ENCODE peak calls at places on chromosome 16, in ten cellular contexts. X is tibial artery, P is ascending aorta, R is heart right ventricle, J is gastrocnemius medialis, Z is heart left ventricle, D is PC-9, L is neural progenitor cell, G is mammary epithelial cell, C is DND-41. N is an unnamed sample.

GRCh38 chr16:14407786-14408399 is 222.2 kb downstream of the PARN start:
- DNase-seq in X (no peak), P (no peak), R (no peak), J (no peak), Z (no peak), D (no peak), L (no peak), G (no peak), C (no peak), N (no peak)

GRCh38 chr16:67000384-67001158 is 12.2 kb downstream of the CES4A start:
- DNase-seq in X (peak; percentile 55), P (peak; percentile 83), R (peak; percentile 51), J (peak; percentile 74), Z (peak; percentile 61), D (no peak), L (peak; percentile 80), G (no peak), C (peak; percentile 56), N (peak; percentile 59)

GRCh38 chr16:49575352-49576172 is 202.0 kb downstream of the C16orf78 start:
- DNase-seq in X (peak; percentile 60), P (peak; percentile 70), R (no peak), J (peak; percentile 40), Z (peak; percentile 73), D (no peak), L (no peak), G (no peak), C (no peak), N (peak; percentile 73)

GRCh38 chr16:23514381-23515152 is 4.3 kb upstream of the GGA2 start:
- DNase-seq in X (no peak), P (no peak), R (no peak), J (no peak), Z (no peak), D (no peak), L (no peak), G (no peak), C (peak; percentile 29), N (no peak)

GRCh38 chr16:19168173-19169080 is at the start of gene SYT17:
- DNase-seq in X (no peak), P (no peak), R (peak; percentile 43), J (no peak), Z (peak; percentile 56), D (no peak), L (peak; percentile 68), G (no peak), C (no peak), N (peak; percentile 22)

GRCh38 chr16:82633964-82634600 is 7.3 kb downstream of the CDH13 start:
- DNase-seq in X (no peak), P (peak; percentile 77), R (peak; percentile 42), J (peak; percentile 75), Z (peak; percentile 47), D (no peak), L (no peak), G (peak; percentile 94), C (no peak), N (no peak)

GRCh38 chr16:85687651-85688471 is 893 bp downstream of the GINS2 start:
- DNase-seq in X (no peak), P (no peak), R (no peak), J (no peak), Z (no peak), D (no peak), L (no peak), G (no peak), C (peak; percentile 36), N (peak; percentile 46)

GRCh38 chr16:48383877-48384304 is 1.3 kb downstream of the SIAH1 start:
- DNase-seq in X (no peak), P (peak; percentile 65), R (no peak), J (no peak), Z (no peak), D (peak; percentile 44), L (no peak), G (peak; percentile 48), C (peak; percentile 23), N (peak; percentile 18)

DNA sequence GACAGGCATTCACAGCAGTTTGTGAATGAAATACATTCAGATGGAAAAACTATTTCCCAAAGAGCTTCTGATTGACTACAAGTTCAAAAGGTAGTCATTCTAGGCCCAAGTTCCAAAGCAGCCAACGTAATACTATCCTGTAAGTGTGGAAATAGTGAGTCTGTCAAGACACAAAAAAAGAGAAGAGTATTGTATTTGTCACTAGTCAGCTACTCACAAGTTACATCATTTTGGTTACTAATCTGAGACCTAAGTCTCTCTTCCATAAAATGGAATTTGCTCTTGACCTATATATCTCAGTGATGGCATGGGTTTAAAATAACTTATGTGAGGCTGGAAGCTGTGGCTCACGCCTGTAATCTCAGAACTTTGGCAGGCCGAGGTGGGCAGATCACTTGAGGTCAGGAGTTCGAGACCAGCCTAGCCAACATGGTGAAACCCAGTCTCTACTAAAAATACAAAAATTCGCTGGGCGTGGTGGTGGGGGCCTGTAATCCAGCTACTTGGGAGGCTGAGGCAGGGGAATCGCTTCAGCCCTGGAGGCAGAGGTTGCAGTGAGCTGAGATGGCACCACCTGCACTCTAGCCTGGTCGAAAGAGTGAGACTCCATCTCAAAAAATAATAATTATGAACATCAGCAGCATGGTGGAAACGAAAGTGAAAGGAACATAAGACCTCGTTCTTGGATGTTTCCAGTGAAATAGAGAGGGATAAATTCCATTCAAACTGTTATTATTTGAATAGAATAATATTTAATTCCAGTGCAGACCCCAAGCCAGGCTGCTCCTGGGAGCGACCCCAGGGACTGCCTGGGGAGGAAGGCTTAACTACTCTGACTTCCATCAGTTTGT is 2.9 kb downstream of the CMC2 start:
- DNase-seq in X (no peak), P (no peak), R (no peak), J (peak; percentile 48), Z (no peak), D (no peak), L (no peak), G (peak; percentile 3), C (peak; percentile 39), N (no peak)
- H3K4me3 ChIP-seq in X (peak overlapping the region; percentile 8), P (peak overlapping the region; percentile 26), R (peak overlapping the region; percentile 98), J (no peak overlapping the region), Z (peak overlapping the region; percentile 65), D (no peak overlapping the region), L (no peak overlapping the region), G (peak overlapping the region; percentile 12), C (peak overlapping the region; percentile 32), N (peak overlapping the region; percentile 94)

GRCh38 chr16:47063011-47063724 is 80.6 kb downstream of the NETO2 start:
- DNase-seq in X (no peak), P (no peak), R (no peak), J (no peak), Z (no peak), D (no peak), L (no peak), G (no peak), C (no peak), N (no peak)

GRCh38 chr16:47061204-47061603 is 82.5 kb downstream of the NETO2 start:
- DNase-seq in X (no peak), P (no peak), R (no peak), J (no peak), Z (no peak), D (no peak), L (peak; percentile 59), G (no peak), C (no peak), N (no peak)

GRCh38 chr16:47067203-47067602 is 76.5 kb downstream of the NETO2 start:
- DNase-seq in X (no peak), P (no peak), R (no peak), J (no peak), Z (no peak), D (no peak), L (no peak), G (no peak), C (no peak), N (no peak)

GRCh38 chr16:47065766-47066688 is 77.7 kb downstream of the NETO2 start:
- DNase-seq in X (no peak), P (no peak), R (no peak), J (no peak), Z (no peak), D (no peak), L (peak; percentile 28), G (no peak), C (no peak), N (no peak)

DNA sequence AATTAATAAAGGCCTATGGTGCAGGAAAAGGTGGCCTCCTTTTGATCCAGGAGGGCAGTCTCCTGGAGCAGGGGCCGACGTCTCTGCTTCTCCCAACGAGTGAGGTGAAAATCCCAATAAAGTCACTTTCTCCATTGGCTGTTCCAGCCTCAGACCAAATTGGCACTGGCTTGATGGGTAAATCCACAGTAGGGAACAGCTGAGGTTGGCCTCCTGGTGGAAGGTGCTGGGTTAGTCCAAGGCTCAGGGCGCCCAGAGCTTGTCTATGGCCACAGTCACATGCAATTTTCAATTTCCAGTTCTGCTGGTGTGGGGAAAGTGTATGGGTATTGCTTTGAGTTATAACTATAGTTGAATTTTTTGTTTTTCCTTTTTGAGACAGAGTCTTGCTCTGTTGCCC is 79.0 kb downstream of the NETO2 start:
- DNase-seq in X (no peak), P (no peak), R (no peak), J (no peak), Z (no peak), D (no peak), L (no peak), G (no peak), C (no peak), N (no peak)
- TF ChIP-seq CTCF in X (no peak), P (no peak), R (no peak), J (no peak), Z (no peak), D (no peak), L (no peak), G (no peak), C (no peak), N (no peak)

DNA sequence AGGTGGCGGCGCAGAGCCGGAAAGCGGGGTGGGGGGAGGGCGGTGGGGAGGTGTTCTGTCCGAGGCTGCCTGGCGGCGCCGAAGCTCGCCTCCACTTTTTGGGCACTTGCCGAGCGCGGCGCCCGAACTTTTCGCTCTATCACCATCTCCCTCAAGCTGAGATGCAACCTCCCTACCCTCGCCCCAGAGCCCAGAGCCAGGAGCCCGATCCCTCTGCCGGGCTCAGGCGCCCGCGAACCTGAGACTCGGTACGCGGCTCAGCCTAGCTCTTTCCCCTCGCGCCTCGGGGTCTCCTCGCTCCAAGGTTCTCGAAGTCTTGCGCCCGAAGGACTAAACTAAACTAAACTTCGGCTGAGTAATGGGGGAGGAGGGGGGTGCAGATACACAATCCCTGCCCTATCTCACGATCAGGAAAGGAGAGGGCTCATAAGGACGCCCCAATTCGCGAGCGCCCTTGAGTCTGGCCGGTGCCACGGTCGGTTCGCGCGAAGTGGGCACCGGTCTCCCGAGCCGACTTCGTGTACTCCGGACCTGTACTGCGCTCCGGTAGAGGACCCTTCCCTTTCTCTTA is 1.7 kb upstream of the SALL1 start:
- DNase-seq in X (no peak), P (no peak), R (no peak), J (no peak), Z (no peak), D (no peak), L (no peak), G (no peak), C (no peak), N (no peak)
- H3K27me3 ChIP-seq in X (no peaks in the 10 kb centered on the region), P (peaks cover 23% of the 10 kb centered on the region), R (peaks cover 90% of the 10 kb centered on the region), J (peaks cover 87% of the 10 kb centered on the region), Z (peaks cover 98% of the 10 kb centered on the region), D (peaks cover 6% of the 10 kb centered on the region), L (peaks cover 22% of the 10 kb centered on the region), G (peaks cover 62% of the 10 kb centered on the region), C (no peaks in the 10 kb centered on the region), N (no peaks in the 10 kb centered on the region)

GRCh38 chr16:29809031-29809747 is 2.8 kb upstream of the PRRT2 start:
- DNase-seq in X (no peak), P (no peak), R (no peak), J (no peak), Z (no peak), D (no peak), L (no peak), G (no peak), C (no peak), N (no peak)

GRCh38 chr16:29811896-29812665 is at the start of gene PRRT2:
- DNase-seq in X (peak; percentile 82), P (peak; percentile 89), R (peak; percentile 77), J (peak; percentile 39), Z (peak; percentile 81), D (no peak), L (peak; percentile 92), G (no peak), C (peak; percentile 69), N (peak; percentile 60)

GRCh38 chr16:29811170-29811895 is 660 bp upstream of the PRRT2 start:
- DNase-seq in X (peak; percentile 99), P (peak; percentile 99), R (peak; percentile 96), J (peak; percentile 99), Z (peak; percentile 99), D (peak; percentile 93), L (peak; percentile 98), G (peak; percentile 97), C (peak; percentile 74), N (peak; percentile 77)

GRCh38 chr16:29809850-29810698 is 1.9 kb upstream of the PRRT2 start:
- DNase-seq in X (no peak), P (no peak), R (no peak), J (no peak), Z (no peak), D (no peak), L (peak; percentile 52), G (no peak), C (peak; percentile 45), N (no peak)

GRCh38 chr16:29810699-29811169 is 1.3 kb upstream of the PRRT2 start:
- DNase-seq in X (no peak), P (no peak), R (no peak), J (no peak), Z (peak; percentile 43), D (no peak), L (peak; percentile 46), G (no peak), C (no peak), N (no peak)
- H3K4me3 ChIP-seq in X (peak overlapping the region; percentile 79), P (no peak overlapping the region), R (peak overlapping the region; percentile 61), J (no peak overlapping the region), Z (peak overlapping the region; percentile 67), D (peak overlapping the region; percentile 58), L (peak overlapping the region; percentile 83), G (no peak overlapping the region), C (no peak overlapping the region), N (peak overlapping the region; percentile 54)

N was measured in GM06990.